ENCODE peak calls at places on chromosomes 11 and 22, in five cellular contexts. T is stimulated activated CD8-positive, alpha-beta memory T cell treated with anti-CD3 and anti-CD28 coated beads, Interleukin-12 subunit alpha, Interleukin-12 subunit beta, amount 100 ng/mL, for 1 hour; B is heart right ventricle; W is activated CD4-positive, alpha-beta T cell treated with anti-CD3 and anti-CD28 coated beads for 4 hours; S is epithelial cell of esophagus. D is an unnamed sample.

GRCh38 chr11:134049303-134049702 is 19.6 kb upstream of the JAM3 start:
- DNase-seq in T (no peak), B (no peak), S (no peak), W (no peak), D (no peak)

GRCh38 chr22:45969414-45969799 is 7.6 kb downstream of the WNT7B start:
- DNase-seq in T (no peak), S (peak), W (no peak), B (no peak), D (no peak)

GRCh38 chr22:21564411-21564810 is 3.1 kb upstream of the UBE2L3 start:
- DNase-seq in T (no peak), W (no peak), B (no peak), S (no peak), D (no peak)

GRCh38 chr22:29883831-29884139 is 811 bp downstream of the MTMR3 start:
- DNase-seq in S (peak), T (no peak), W (no peak), B (no peak), D (no peak)

GRCh38 chr11:73999581-74000306 is 9.1 kb downstream of the UCP3 start:
- DNase-seq in S (no peak), T (no peak), B (no peak), W (no peak), D (no peak)

GRCh38 chr22:42644422-42645340 is 4.3 kb upstream of the ATP5MGL start:
- DNase-seq in T (no peak), W (no peak), B (peak), S (no peak), D (no peak)

GRCh38 chr22:36808611-36809344 is 8.1 kb downstream of the PVALB start:
- DNase-seq in W (no peak), B (no peak), S (no peak), T (no peak), D (no peak)

GRCh38 chr11:116929393-116930090 is 92.1 kb upstream of the APOA1 start:
- DNase-seq in S (no peak), W (no peak), T (no peak), B (no peak), D (no peak)

GRCh38 chr11:69939551-69940245 is 120.5 kb upstream of the FGF3 start:
- DNase-seq in T (no peak), W (no peak), B (peak), S (no peak), D (peak)

GRCh38 chr11:95922099-95922498 is 1.8 kb downstream of the MTMR2 start:
- DNase-seq in S (no peak), T (no peak), B (no peak), W (no peak), D (no peak)

GRCh38 chr22:26590525-26590858 is 560 bp upstream of the TPST2 start:
- DNase-seq in W (no peak), S (no peak), T (no peak), B (no peak), D (no peak)

GRCh38 chr11:16299390-16299789 is 57.0 kb downstream of the SOX6 start:
- DNase-seq in S (no peak), B (no peak), T (no peak), W (no peak), D (no peak)

GRCh38 chr22:41831383-41831782 is 1.5 kb upstream of the SREBF2 start:
- DNase-seq in W (no peak), B (no peak), S (no peak), T (no peak), D (no peak)

GRCh38 chr11:95465887-95466286 is 234.9 kb upstream of the SESN3 start:
- DNase-seq in T (no peak), B (no peak), W (no peak), S (no peak), D (no peak)

GRCh38 chr22:32204856-32205722 is at the start of gene RFPL2:
- DNase-seq in B (peak), W (no peak), T (no peak), S (peak), D (peak)

GRCh38 chr11:102287963-102288744 is 29.1 kb upstream of the BIRC3 start:
- DNase-seq in B (no peak), W (peak), T (no peak), S (peak), D (no peak)

GRCh38 chr11:108929241-108929640 is 264.4 kb downstream of the DDX10 start:
- DNase-seq in W (no peak), T (no peak), S (peak), B (no peak), D (no peak)

GRCh38 chr11:62245271-62245753 is 3.3 kb downstream of the SCGB1D2 start:
- DNase-seq in W (no peak), B (no peak), T (no peak), S (peak), D (peak)

GRCh38 chr22:21866821-21867527 is 471 bp downstream of the MAPK1 start:
- DNase-seq in S (peak), B (no peak), W (peak), T (no peak), D (no peak)

GRCh38 chr11:34744511-34744910 is 123.6 kb downstream of the EHF start:
- DNase-seq in T (no peak), W (no peak), S (no peak), B (no peak), D (no peak)

GRCh38 chr11:107689317-107690202 is 22.3 kb downstream of the SLN start:
- DNase-seq in B (peak), T (peak), W (peak), S (peak), D (peak)

GRCh38 chr11:113387605-113388211 is at the start of gene ANKK1:
- DNase-seq in S (peak), B (no peak), T (no peak), W (no peak), D (peak)

GRCh38 chr11:80417681-80418080 is 976.9 kb upstream of the TENM4 start:
- DNase-seq in T (no peak), W (no peak), S (peak), B (no peak), D (no peak)

GRCh38 chr11:94183886-94184264 is 55.2 kb downstream of the PANX1 start:
- DNase-seq in T (no peak), B (peak), S (peak), W (no peak), D (peak)

GRCh38 chr22:47307326-47307725 is 544.9 kb downstream of the TBC1D22A start:
- DNase-seq in T (no peak), B (no peak), S (no peak), W (no peak), D (no peak)

GRCh38 chr11:9462172-9462799 is 1.5 kb downstream of the ZNF143 start:
- DNase-seq in S (peak), T (no peak), B (no peak), W (no peak), D (no peak)

GRCh38 chr11:122523841-122524531 is 131.5 kb upstream of the UBASH3B start:
- DNase-seq in S (peak), T (no peak), W (no peak), B (no peak), D (no peak)

GRCh38 chr22:39715778-39716495 is 145.4 kb downstream of the CACNA1I start:
- DNase-seq in W (no peak), T (no peak), B (no peak), S (no peak), D (peak)

GRCh38 chr22:49151256-49152131 is 676.2 kb downstream of the BRD1 start:
- DNase-seq in B (no peak), W (no peak), S (no peak), T (no peak), D (no peak)

GRCh38 chr22:17130199-17130598 is 9.0 kb upstream of the TMEM121B start:
- DNase-seq in W (no peak), T (no peak), S (no peak), B (no peak), D (no peak)

GRCh38 chr11:9716275-9717039 is 52.6 kb downstream of the SWAP70 start:
- DNase-seq in B (no peak), W (no peak), S (peak), T (no peak), D (no peak)

GRCh38 chr11:1310772-1311468 is 1.5 kb upstream of the TOLLIP start:
- DNase-seq in B (peak), W (peak), T (peak), S (no peak), D (no peak)

GRCh38 chr11:104033134-104033533 is 3.3 kb upstream of the DDI1 start:
- DNase-seq in T (no peak), S (peak), W (no peak), B (no peak), D (no peak)

GRCh38 chr11:74929431-74930363 is 19.2 kb downstream of the XRRA1 start:
- DNase-seq in T (peak), W (peak), B (no peak), S (peak), D (peak)

GRCh38 chr22:39985383-39986045 is 9.2 kb upstream of the FAM83F start:
- DNase-seq in B (no peak), S (peak), W (no peak), T (no peak), D (no peak)

D was measured in WTC11.